ENCODE peak calls at places on chromosomes 3 and 15, in six cellular contexts. One of them, this sample, is unnamed.

GRCh38 chr15:98428253-98428989 is 219.9 kb upstream of the IGF1R start:
- DNase-seq in stomach: peak
- DNase-seq in osteocyte: peak
- DNase-seq in left lung: peak
- DNase-seq in heart right ventricle: peak
- DNase-seq in IMR-90: peak
- DNase-seq in this sample: peak

GRCh38 chr15:38134252-38134651 is 118.4 kb upstream of the SPRED1 start:
- DNase-seq in heart right ventricle: no peak
- DNase-seq in IMR-90: no peak
- DNase-seq in left lung: peak
- DNase-seq in osteocyte: no peak
- DNase-seq in stomach: no peak
- DNase-seq in this sample: no peak

GRCh38 chr15:71790081-71790480 is 20.3 kb upstream of the NR2E3 start:
- DNase-seq in heart right ventricle: no peak
- DNase-seq in IMR-90: peak
- DNase-seq in stomach: peak
- DNase-seq in left lung: no peak
- DNase-seq in osteocyte: no peak
- DNase-seq in this sample: no peak

GRCh38 chr15:31004220-31004733 is 12.8 kb upstream of the MTMR10 start:
- DNase-seq in IMR-90: no peak
- DNase-seq in left lung: no peak
- DNase-seq in stomach: peak
- DNase-seq in heart right ventricle: peak
- DNase-seq in osteocyte: no peak
- DNase-seq in this sample: no peak

GRCh38 chr3:15646924-15647511 is 45.5 kb downstream of the BTD start:
- DNase-seq in stomach: no peak
- DNase-seq in left lung: peak
- DNase-seq in IMR-90: peak
- DNase-seq in osteocyte: peak
- DNase-seq in heart right ventricle: peak
- DNase-seq in this sample: no peak

GRCh38 chr15:42385206-42385979 is 26.1 kb downstream of the CAPN3 start:
- DNase-seq in stomach: peak
- DNase-seq in osteocyte: no peak
- DNase-seq in IMR-90: peak
- DNase-seq in left lung: no peak
- DNase-seq in heart right ventricle: no peak
- DNase-seq in this sample: peak

GRCh38 chr3:47410417-47410720 is 29.5 kb downstream of the PTPN23 start:
- DNase-seq in IMR-90: no peak
- DNase-seq in osteocyte: no peak
- DNase-seq in left lung: no peak
- DNase-seq in heart right ventricle: no peak
- DNase-seq in stomach: no peak
- DNase-seq in this sample: no peak

GRCh38 chr3:10816019-10816862 is at the start of gene SLC6A11:
- DNase-seq in left lung: no peak
- DNase-seq in heart right ventricle: no peak
- DNase-seq in stomach: no peak
- DNase-seq in osteocyte: no peak
- DNase-seq in IMR-90: no peak
- DNase-seq in this sample: no peak

GRCh38 chr3:17110665-17111396 is 226.1 kb downstream of the PLCL2 start:
- DNase-seq in IMR-90: no peak
- DNase-seq in stomach: no peak
- DNase-seq in osteocyte: no peak
- DNase-seq in heart right ventricle: no peak
- DNase-seq in left lung: no peak
- DNase-seq in this sample: no peak

GRCh38 chr15:41855121-41855941 is 16.7 kb downstream of the PLA2G4B start:
- DNase-seq in left lung: no peak
- DNase-seq in stomach: no peak
- DNase-seq in osteocyte: no peak
- DNase-seq in heart right ventricle: no peak
- DNase-seq in IMR-90: no peak
- DNase-seq in this sample: no peak

GRCh38 chr15:68518046-68518445 is 60.7 kb upstream of the CORO2B start:
- DNase-seq in stomach: no peak
- DNase-seq in heart right ventricle: no peak
- DNase-seq in osteocyte: peak
- DNase-seq in IMR-90: no peak
- DNase-seq in left lung: no peak
- DNase-seq in this sample: no peak

GRCh38 chr3:195079636-195080035 is 191.3 kb downstream of the XXYLT1 start:
- DNase-seq in heart right ventricle: no peak
- DNase-seq in IMR-90: peak
- DNase-seq in osteocyte: no peak
- DNase-seq in stomach: no peak
- DNase-seq in left lung: no peak
- DNase-seq in this sample: no peak

GRCh38 chr3:75042941-75043340 is 428.5 kb upstream of the CNTN3 start:
- DNase-seq in heart right ventricle: no peak
- DNase-seq in osteocyte: no peak
- DNase-seq in stomach: no peak
- DNase-seq in IMR-90: no peak
- DNase-seq in left lung: no peak
- DNase-seq in this sample: no peak

GRCh38 chr3:157174616-157175498 is 14.9 kb upstream of the CCNL1 start:
- DNase-seq in left lung: peak
- DNase-seq in heart right ventricle: peak
- DNase-seq in stomach: peak
- DNase-seq in IMR-90: peak
- DNase-seq in osteocyte: peak
- DNase-seq in this sample: peak

GRCh38 chr3:188124184-188124583 is 29.8 kb upstream of the LPP start:
- DNase-seq in stomach: no peak
- DNase-seq in IMR-90: peak
- DNase-seq in osteocyte: no peak
- DNase-seq in heart right ventricle: no peak
- DNase-seq in left lung: no peak
- DNase-seq in this sample: no peak

GRCh38 chr15:39320886-39321285 is 260.0 kb upstream of the THBS1 start:
- DNase-seq in osteocyte: no peak
- DNase-seq in left lung: no peak
- DNase-seq in heart right ventricle: no peak
- DNase-seq in stomach: no peak
- DNase-seq in IMR-90: peak
- DNase-seq in this sample: no peak

GRCh38 chr3:72696815-72697214 is 151.4 kb downstream of the SHQ1 start:
- DNase-seq in IMR-90: no peak
- DNase-seq in osteocyte: no peak
- DNase-seq in stomach: no peak
- DNase-seq in left lung: no peak
- DNase-seq in heart right ventricle: no peak
- DNase-seq in this sample: no peak

GRCh38 chr3:197168606-197169005 is 129.8 kb downstream of the DLG1 start:
- DNase-seq in IMR-90: peak
- DNase-seq in heart right ventricle: no peak
- DNase-seq in left lung: no peak
- DNase-seq in osteocyte: no peak
- DNase-seq in stomach: no peak
- DNase-seq in this sample: no peak

GRCh38 chr15:96273317-96274086 is 57.0 kb upstream of the NR2F2 start:
- DNase-seq in heart right ventricle: no peak
- DNase-seq in osteocyte: no peak
- DNase-seq in stomach: no peak
- DNase-seq in left lung: no peak
- DNase-seq in IMR-90: peak
- DNase-seq in this sample: no peak

GRCh38 chr3:187978433-187979011 is 175.4 kb upstream of the LPP start:
- DNase-seq in left lung: no peak
- DNase-seq in heart right ventricle: no peak
- DNase-seq in stomach: no peak
- DNase-seq in IMR-90: peak
- DNase-seq in osteocyte: no peak
- DNase-seq in this sample: no peak

GRCh38 chr15:22942877-22943276 is 37.3 kb downstream of the CYFIP1 start:
- DNase-seq in stomach: no peak
- DNase-seq in left lung: no peak
- DNase-seq in IMR-90: no peak
- DNase-seq in osteocyte: no peak
- DNase-seq in heart right ventricle: no peak
- DNase-seq in this sample: no peak

GRCh38 chr15:74838746-74839525 is 4.0 kb downstream of the ULK3 start:
- DNase-seq in osteocyte: no peak
- DNase-seq in stomach: no peak
- DNase-seq in heart right ventricle: no peak
- DNase-seq in IMR-90: no peak
- DNase-seq in left lung: no peak
- DNase-seq in this sample: no peak

GRCh38 chr15:68578960-68579935 is at the start of gene CORO2B:
- DNase-seq in IMR-90: peak
- DNase-seq in stomach: no peak
- DNase-seq in left lung: no peak
- DNase-seq in heart right ventricle: peak
- DNase-seq in osteocyte: no peak
- DNase-seq in this sample: no peak

GRCh38 chr3:55500555-55501340 is 13.6 kb upstream of the WNT5A start:
- DNase-seq in stomach: no peak
- DNase-seq in osteocyte: no peak
- DNase-seq in heart right ventricle: no peak
- DNase-seq in IMR-90: peak
- DNase-seq in left lung: no peak
- DNase-seq in this sample: no peak

GRCh38 chr3:72231439-72232196 is 446.7 kb upstream of the PROK2 start:
- DNase-seq in IMR-90: no peak
- DNase-seq in left lung: no peak
- DNase-seq in heart right ventricle: no peak
- DNase-seq in stomach: no peak
- DNase-seq in osteocyte: no peak
- DNase-seq in this sample: no peak

DNA sequence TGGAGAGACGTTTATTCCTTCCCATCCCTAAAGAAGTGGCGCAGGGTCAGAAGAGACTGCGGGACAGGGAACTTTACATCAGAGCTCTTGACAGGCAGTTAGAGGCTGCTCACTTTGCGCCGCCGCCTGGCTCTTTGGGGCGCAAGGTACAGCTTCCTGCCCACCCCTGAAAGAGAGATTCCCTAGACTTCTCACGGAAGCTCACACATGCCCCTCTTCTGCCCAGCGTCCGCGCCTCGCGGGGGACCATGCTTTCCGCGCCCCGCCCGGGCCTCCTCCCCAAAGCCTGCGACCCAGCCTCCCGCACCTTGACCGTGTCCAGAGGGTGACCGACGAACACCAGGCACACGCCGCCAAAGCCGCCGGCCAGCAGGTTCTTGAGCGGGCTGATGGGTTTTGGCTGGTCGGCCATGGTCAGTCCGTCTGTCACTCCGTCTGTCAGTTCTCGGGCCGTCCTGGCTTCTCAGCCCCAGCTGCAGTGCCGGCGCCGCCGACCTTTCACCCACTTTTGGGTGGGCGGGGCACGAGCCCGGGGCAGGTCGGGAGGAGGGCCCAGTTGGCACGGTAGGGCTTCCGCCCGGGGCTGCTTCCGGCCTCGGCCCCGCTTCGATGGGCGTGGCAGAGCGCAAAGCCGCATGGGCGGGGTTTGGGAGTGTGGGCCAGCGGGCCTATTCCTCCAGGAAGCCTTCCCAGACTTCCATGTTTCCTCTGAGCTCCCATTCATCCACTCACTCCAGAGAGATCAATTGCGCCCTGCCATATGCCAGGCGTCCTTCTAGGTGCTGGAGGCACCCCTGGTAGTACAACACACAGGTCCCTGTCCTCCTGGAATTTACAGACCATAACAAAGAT is at the start of gene SLC25A20:
- DNase-seq in heart right ventricle: peak
- DNase-seq in left lung: peak
- DNase-seq in osteocyte: peak
- DNase-seq in stomach: peak
- DNase-seq in IMR-90: peak
- DNase-seq in this sample: peak
- TF ChIP-seq CTCF in heart right ventricle: peak
- TF ChIP-seq CTCF in left lung: no peak
- TF ChIP-seq CTCF in osteocyte: no peak
- TF ChIP-seq CTCF in stomach: no peak
- TF ChIP-seq CTCF in IMR-90: no peak
- TF ChIP-seq CTCF in this sample: no peak

GRCh38 chr3:112672716-112673506 is 32.0 kb upstream of the CCDC80 start:
- DNase-seq in stomach: no peak
- DNase-seq in osteocyte: no peak
- DNase-seq in heart right ventricle: no peak
- DNase-seq in left lung: no peak
- DNase-seq in IMR-90: no peak
- DNase-seq in this sample: no peak
- TF ChIP-seq CTCF in stomach: no peak
- TF ChIP-seq CTCF in osteocyte: no peak
- TF ChIP-seq CTCF in heart right ventricle: no peak
- TF ChIP-seq CTCF in left lung: no peak
- TF ChIP-seq CTCF in IMR-90: no peak
- TF ChIP-seq CTCF in this sample: no peak

GRCh38 chr3:66377800-66378199 is 123.0 kb downstream of the LRIG1 start:
- DNase-seq in heart right ventricle: no peak
- DNase-seq in left lung: no peak
- DNase-seq in IMR-90: no peak
- DNase-seq in stomach: no peak
- DNase-seq in osteocyte: no peak
- DNase-seq in this sample: no peak

GRCh38 chr3:66379565-66379964 is 121.3 kb downstream of the LRIG1 start:
- DNase-seq in heart right ventricle: no peak
- DNase-seq in left lung: no peak
- DNase-seq in osteocyte: no peak
- DNase-seq in IMR-90: no peak
- DNase-seq in stomach: no peak
- DNase-seq in this sample: no peak

GRCh38 chr3:66380200-66380932 is 120.5 kb downstream of the LRIG1 start:
- DNase-seq in stomach: no peak
- DNase-seq in IMR-90: no peak
- DNase-seq in heart right ventricle: no peak
- DNase-seq in osteocyte: no peak
- DNase-seq in left lung: no peak
- DNase-seq in this sample: no peak

GRCh38 chr3:66376568-66376967 is 124.3 kb downstream of the LRIG1 start:
- DNase-seq in IMR-90: peak
- DNase-seq in left lung: no peak
- DNase-seq in heart right ventricle: no peak
- DNase-seq in stomach: no peak
- DNase-seq in osteocyte: no peak
- DNase-seq in this sample: no peak

DNA sequence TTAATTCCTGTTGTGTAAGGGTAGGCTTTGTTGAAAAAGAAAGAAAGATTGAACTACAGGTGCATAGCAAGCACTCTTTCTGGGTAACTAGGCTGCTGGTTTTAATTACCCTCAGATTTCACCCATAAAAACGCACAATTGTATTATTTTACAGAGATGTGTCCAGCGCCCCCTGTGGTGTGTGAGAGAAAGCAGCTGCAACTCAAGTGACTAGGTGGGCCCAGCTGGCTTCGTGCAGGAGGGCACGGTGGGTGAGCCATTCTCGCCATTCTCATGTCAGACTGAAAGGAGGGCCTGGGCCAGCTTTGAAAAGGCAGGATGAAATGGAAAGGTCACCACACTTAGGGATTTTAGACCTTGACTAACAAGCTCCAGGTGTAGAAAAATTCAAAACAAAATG is 122.6 kb downstream of the LRIG1 start:
- DNase-seq in osteocyte: no peak
- DNase-seq in heart right ventricle: no peak
- DNase-seq in left lung: no peak
- DNase-seq in stomach: no peak
- DNase-seq in IMR-90: peak
- DNase-seq in this sample: no peak
- TF ChIP-seq CTCF in osteocyte: peak
- TF ChIP-seq CTCF in heart right ventricle: peak
- TF ChIP-seq CTCF in left lung: no peak
- TF ChIP-seq CTCF in stomach: no peak
- TF ChIP-seq CTCF in IMR-90: peak
- TF ChIP-seq CTCF in this sample: peak

GRCh38 chr15:69723404-69724097 is 270.9 kb downstream of the RPLP1 start:
- DNase-seq in osteocyte: no peak
- DNase-seq in stomach: no peak
- DNase-seq in left lung: no peak
- DNase-seq in heart right ventricle: peak
- DNase-seq in IMR-90: no peak
- DNase-seq in this sample: no peak
- TF ChIP-seq CTCF in osteocyte: peak
- TF ChIP-seq CTCF in stomach: no peak
- TF ChIP-seq CTCF in left lung: no peak
- TF ChIP-seq CTCF in heart right ventricle: no peak
- TF ChIP-seq CTCF in IMR-90: no peak
- TF ChIP-seq CTCF in this sample: no peak

This sample was measured in D721Med.